ENCODE peak calls at places on chromosomes 3 and 15, in five cellular contexts. N, A, X, L and Q are unnamed samples.

GRCh38 chr3:125351814-125352456 is 23.2 kb downstream of the ZNF148 start:
- DNase-seq in N (no peak), A (no peak), X (no peak), L (no peak), Q (no peak)

GRCh38 chr3:178741020-178741419 is 204.8 kb downstream of the KCNMB2 start:
- DNase-seq in N (no peak), A (no peak), X (no peak), L (no peak), Q (no peak)

GRCh38 chr3:52026016-52026415 is 30.3 kb upstream of the RPL29 start:
- DNase-seq in N (peak; percentile 10), A (no peak), X (no peak), L (no peak), Q (no peak)

GRCh38 chr15:56124391-56124790 is 119.3 kb downstream of the RFX7 start:
- DNase-seq in N (no peak), A (no peak), X (no peak), L (no peak), Q (no peak)

GRCh38 chr15:77616072-77616471 is 16.6 kb downstream of the LINGO1 start:
- DNase-seq in N (no peak), A (no peak), X (no peak), L (no peak), Q (no peak)

GRCh38 chr3:140050977-140051957 is 116.3 kb downstream of the CLSTN2 start:
- DNase-seq in N (peak; percentile 50), A (peak; percentile 21), X (peak; percentile 8), L (no peak), Q (peak; percentile 23)

GRCh38 chr3:4719011-4719649 is 226.0 kb downstream of the ITPR1 start:
- DNase-seq in N (no peak), A (no peak), X (no peak), L (no peak), Q (no peak)

GRCh38 chr3:100057716-100058575 is 56.4 kb downstream of the FILIP1L start:
- DNase-seq in N (no peak), A (no peak), X (no peak), L (no peak), Q (no peak)

GRCh38 chr3:139122221-139122581 is 77.5 kb upstream of the PRR23C start:
- DNase-seq in N (no peak), A (no peak), X (no peak), L (no peak), Q (no peak)

GRCh38 chr15:27592036-27592725 is 506.9 kb downstream of the OCA2 start:
- DNase-seq in N (no peak), A (no peak), X (no peak), L (no peak), Q (no peak)

GRCh38 chr3:126971891-126972351 is 11.0 kb upstream of the PLXNA1 start:
- DNase-seq in N (no peak), A (no peak), X (no peak), L (no peak), Q (peak; percentile 37)

GRCh38 chr3:151265866-151266265 is 12.5 kb downstream of the P2RY14 start:
- DNase-seq in N (no peak), A (no peak), X (no peak), L (no peak), Q (no peak)

GRCh38 chr15:88498991-88499390 is 31.5 kb downstream of the MRPS11 start:
- DNase-seq in N (peak; percentile 40), A (no peak), X (no peak), L (no peak), Q (no peak)

GRCh38 chr3:46030626-46031025 is 3.3 kb upstream of the XCR1 start:
- DNase-seq in N (no peak), A (no peak), X (no peak), L (no peak), Q (no peak)

GRCh38 chr3:115839246-115839645 is 215.9 kb downstream of the GAP43 start:
- DNase-seq in N (no peak), A (no peak), X (no peak), L (no peak), Q (no peak)

GRCh38 chr15:67225336-67225735 is 29.1 kb downstream of the AAGAB start:
- DNase-seq in N (no peak), A (no peak), X (no peak), L (no peak), Q (no peak)

GRCh38 chr3:190017575-190018288 is 103.0 kb downstream of the P3H2 start:
- DNase-seq in N (no peak), A (peak; percentile 31), X (no peak), L (no peak), Q (no peak)

GRCh38 chr3:171565671-171566070 is 105.5 kb upstream of the TNIK start:
- DNase-seq in N (peak; percentile 27), A (no peak), X (no peak), L (no peak), Q (no peak)

GRCh38 chr3:112056451-112056929 is 22.0 kb downstream of the TMPRSS7 start:
- DNase-seq in N (no peak), A (no peak), X (peak; percentile 42), L (no peak), Q (no peak)

GRCh38 chr3:59607628-59608027 is 557.8 kb upstream of the CFAP20DC start:
- DNase-seq in N (peak; percentile 65), A (peak; percentile 3), X (no peak), L (no peak), Q (no peak)

GRCh38 chr3:137105277-137105977 is 147.6 kb downstream of the IL20RB start:
- DNase-seq in N (peak; percentile 67), A (peak; percentile 52), X (peak; percentile 25), L (no peak), Q (no peak)

GRCh38 chr3:63977893-63978292 is 45.4 kb downstream of the PSMD6 start:
- DNase-seq in N (no peak), A (no peak), X (no peak), L (no peak), Q (no peak)

GRCh38 chr3:105448338-105448982 is 81.8 kb downstream of the ALCAM start:
- DNase-seq in N (no peak), A (no peak), X (no peak), L (no peak), Q (peak; percentile 79)

GRCh38 chr3:46490338-46491084 is 7.3 kb upstream of the RTP3 start:
- DNase-seq in N (no peak), A (no peak), X (no peak), L (no peak), Q (no peak)

GRCh38 chr3:13415236-13416001 is 4.7 kb downstream of the NUP210 start:
- DNase-seq in N (no peak), A (no peak), X (peak; percentile 21), L (no peak), Q (no peak)

GRCh38 chr3:60391292-60391691 is 860.0 kb downstream of the FHIT start:
- DNase-seq in N (no peak), A (no peak), X (no peak), L (no peak), Q (no peak)

GRCh38 chr3:157135671-157136396 is 24.1 kb downstream of the CCNL1 start:
- DNase-seq in N (no peak), A (no peak), X (no peak), L (no peak), Q (peak; percentile 20)